ENCODE peak calls at places on chromosomes 1 and 21, in eight cellular contexts. A, S, Z, D, K, H, Y and R are unnamed samples.

GRCh38 chr1:178484698-178485225 is 12.0 kb downstream of the CLEC20A start:
- DNase-seq in A (no peak), S (no peak), Z (no peak), D (no peak), K (no peak), H (no peak), Y (no peak), R (no peak)

GRCh38 chr21:22791986-22792560 is 1793.9 kb downstream of the NCAM2 start:
- DNase-seq in A (peak), S (no peak), Z (peak), D (peak), K (no peak), H (peak), Y (no peak), R (peak)

GRCh38 chr1:75582725-75583261 is 28.1 kb downstream of the SLC44A5 start:
- DNase-seq in A (no peak), S (no peak), Z (peak), D (no peak), K (no peak), H (no peak), Y (no peak), R (no peak)

GRCh38 chr21:38129711-38130110 is 127.1 kb upstream of the KCNJ15 start:
- DNase-seq in A (no peak), S (no peak), Z (no peak), D (no peak), K (no peak), H (no peak), Y (no peak), R (no peak)

GRCh38 chr1:62782197-62782886 is 1.6 kb upstream of the ATG4C start:
- DNase-seq in A (no peak), S (no peak), Z (no peak), D (no peak), K (no peak), H (peak), Y (no peak), R (no peak)

GRCh38 chr1:150065184-150065871 is 2.2 kb upstream of the VPS45 start:
- DNase-seq in A (no peak), S (no peak), Z (peak), D (no peak), K (no peak), H (peak), Y (no peak), R (no peak)

GRCh38 chr1:162502928-162503327 is 5.3 kb downstream of the UHMK1 start:
- DNase-seq in A (no peak), S (no peak), Z (no peak), D (no peak), K (no peak), H (peak), Y (no peak), R (no peak)

GRCh38 chr21:35291963-35292627 is 243.0 kb upstream of the RUNX1 start:
- DNase-seq in A (no peak), S (no peak), Z (peak), D (no peak), K (no peak), H (peak), Y (no peak), R (no peak)

GRCh38 chr1:230826166-230826875 is 42.0 kb downstream of the C1orf198 start:
- DNase-seq in A (no peak), S (no peak), Z (no peak), D (no peak), K (no peak), H (no peak), Y (no peak), R (no peak)